ENCODE peak calls at places on chromosomes 6 and 20, in four cellular contexts. A, H, C and M are unnamed samples.

GRCh38 chr20:11891081-11891826 is 26.4 kb upstream of the BTBD3 start:
- DNase-seq in A (peak; percentile 69), H (no peak), C (peak; percentile 78), M (peak; percentile 55)

GRCh38 chr6:9502991-9503761 is 911.7 kb downstream of the TFAP2A start:
- DNase-seq in A (no peak), C (no peak), H (no peak), M (no peak)

GRCh38 chr20:63472159-63472811 is at the start of gene KCNQ2:
- DNase-seq in C (no peak), A (peak; percentile 60), H (no peak), M (peak; percentile 59)

GRCh38 chr20:22582386-22582959 is 1.9 kb downstream of the FOXA2 start:
- DNase-seq in H (no peak), A (no peak), C (no peak), M (no peak)

GRCh38 chr6:125781307-125781868 is 9.4 kb upstream of the NCOA7 start:
- DNase-seq in H (peak; percentile 73), C (no peak), A (peak; percentile 90), M (peak; percentile 72)

GRCh38 chr6:92369309-92369708 is 1050.0 kb downstream of the EPHA7 start:
- DNase-seq in A (no peak), H (no peak), C (no peak), M (no peak)

GRCh38 chr20:57618091-57618765 is 2.0 kb downstream of the ZBP1 start:
- DNase-seq in A (peak; percentile 78), C (peak; percentile 50), H (peak; percentile 46), M (no peak)

GRCh38 chr20:51156041-51156795 is 133.3 kb upstream of the KCNG1 start:
- DNase-seq in A (no peak), H (no peak), C (no peak), M (peak; percentile 72)

GRCh38 chr20:17498641-17499040 is 32.5 kb downstream of the BFSP1 start:
- DNase-seq in A (no peak), H (no peak), C (no peak), M (no peak)